ENCODE peak calls at places on chromosomes 2 and 18, in five cellular contexts. One of them, this sample, is unnamed.

GRCh38 chr2:214695789-214696188 is 113.7 kb downstream of the BARD1 start:
- DNase-seq in thyroid gland: no peak
- DNase-seq in lower leg skin: no peak
- DNase-seq in heart right ventricle: no peak
- DNase-seq in IMR-90: peak
- DNase-seq in this sample: no peak

GRCh38 chr2:105454801-105455485 is 56.1 kb upstream of the FHL2 start:
- DNase-seq in IMR-90: peak
- DNase-seq in heart right ventricle: no peak
- DNase-seq in lower leg skin: no peak
- DNase-seq in thyroid gland: peak
- DNase-seq in this sample: peak

GRCh38 chr2:149617476-149617875 is 29.9 kb upstream of the MMADHC start:
- DNase-seq in thyroid gland: no peak
- DNase-seq in IMR-90: peak
- DNase-seq in heart right ventricle: no peak
- DNase-seq in lower leg skin: no peak
- DNase-seq in this sample: no peak

GRCh38 chr2:28674062-28674712 is 77.4 kb upstream of the PPP1CB start:
- DNase-seq in heart right ventricle: no peak
- DNase-seq in thyroid gland: no peak
- DNase-seq in lower leg skin: no peak
- DNase-seq in IMR-90: peak
- DNase-seq in this sample: no peak

GRCh38 chr2:192194866-192195547 is at the start of gene TMEFF2:
- DNase-seq in thyroid gland: peak
- DNase-seq in heart right ventricle: peak
- DNase-seq in lower leg skin: peak
- DNase-seq in IMR-90: peak
- DNase-seq in this sample: peak

GRCh38 chr2:60105868-60106267 is 447.6 kb downstream of the BCL11A start:
- DNase-seq in IMR-90: no peak
- DNase-seq in lower leg skin: no peak
- DNase-seq in thyroid gland: no peak
- DNase-seq in heart right ventricle: no peak
- DNase-seq in this sample: no peak

GRCh38 chr2:174959787-174960186 is 45.4 kb downstream of the CHN1 start:
- DNase-seq in heart right ventricle: no peak
- DNase-seq in IMR-90: no peak
- DNase-seq in lower leg skin: no peak
- DNase-seq in thyroid gland: no peak
- DNase-seq in this sample: no peak

GRCh38 chr2:230885467-230886130 is 20.9 kb downstream of the ITM2C start:
- DNase-seq in IMR-90: peak
- DNase-seq in heart right ventricle: no peak
- DNase-seq in lower leg skin: no peak
- DNase-seq in thyroid gland: no peak
- DNase-seq in this sample: no peak

GRCh38 chr18:38497281-38497680 is 931.7 kb upstream of the CELF4 start:
- DNase-seq in heart right ventricle: no peak
- DNase-seq in lower leg skin: no peak
- DNase-seq in IMR-90: no peak
- DNase-seq in thyroid gland: no peak
- DNase-seq in this sample: no peak

GRCh38 chr2:194104687-194105086 is 1552.3 kb upstream of the SLC39A10 start:
- DNase-seq in lower leg skin: no peak
- DNase-seq in IMR-90: no peak
- DNase-seq in heart right ventricle: no peak
- DNase-seq in thyroid gland: no peak
- DNase-seq in this sample: no peak

GRCh38 chr2:59584958-59585357 is 968.5 kb downstream of the BCL11A start:
- DNase-seq in thyroid gland: peak
- DNase-seq in lower leg skin: no peak
- DNase-seq in heart right ventricle: no peak
- DNase-seq in IMR-90: no peak
- DNase-seq in this sample: no peak

GRCh38 chr2:102235491-102235890 is 48.7 kb downstream of the IL1RL2 start:
- DNase-seq in heart right ventricle: no peak
- DNase-seq in IMR-90: peak
- DNase-seq in lower leg skin: no peak
- DNase-seq in thyroid gland: no peak
- DNase-seq in this sample: no peak

GRCh38 chr2:182473635-182474034 is 46.8 kb upstream of the PDE1A start:
- DNase-seq in lower leg skin: no peak
- DNase-seq in thyroid gland: no peak
- DNase-seq in heart right ventricle: no peak
- DNase-seq in IMR-90: no peak
- DNase-seq in this sample: no peak

GRCh38 chr2:238439912-238440311 is 13.2 kb downstream of the ASB1 start:
- DNase-seq in heart right ventricle: no peak
- DNase-seq in thyroid gland: no peak
- DNase-seq in lower leg skin: no peak
- DNase-seq in IMR-90: no peak
- DNase-seq in this sample: no peak

GRCh38 chr2:95014126-95014708 is 11.3 kb upstream of the MAL start:
- DNase-seq in thyroid gland: no peak
- DNase-seq in IMR-90: no peak
- DNase-seq in lower leg skin: no peak
- DNase-seq in heart right ventricle: no peak
- DNase-seq in this sample: no peak

GRCh38 chr2:110748489-110748867 is 16.1 kb downstream of the ACOXL start:
- DNase-seq in lower leg skin: no peak
- DNase-seq in IMR-90: peak
- DNase-seq in thyroid gland: no peak
- DNase-seq in heart right ventricle: no peak
- DNase-seq in this sample: no peak

GRCh38 chr2:80070587-80070986 is 234.0 kb downstream of the LRRTM1 start:
- DNase-seq in heart right ventricle: no peak
- DNase-seq in thyroid gland: no peak
- DNase-seq in lower leg skin: no peak
- DNase-seq in IMR-90: no peak
- DNase-seq in this sample: no peak

GRCh38 chr2:127093648-127094210 is 13.2 kb downstream of the BIN1 start:
- DNase-seq in heart right ventricle: no peak
- DNase-seq in thyroid gland: no peak
- DNase-seq in lower leg skin: no peak
- DNase-seq in IMR-90: no peak
- DNase-seq in this sample: no peak

GRCh38 chr2:190856985-190857384 is 23.6 kb upstream of the GLS start:
- DNase-seq in thyroid gland: no peak
- DNase-seq in IMR-90: no peak
- DNase-seq in lower leg skin: no peak
- DNase-seq in heart right ventricle: no peak
- DNase-seq in this sample: no peak

GRCh38 chr18:46629356-46629755 is 27.7 kb downstream of the LOXHD1 start:
- DNase-seq in heart right ventricle: no peak
- DNase-seq in lower leg skin: peak
- DNase-seq in IMR-90: no peak
- DNase-seq in thyroid gland: no peak
- DNase-seq in this sample: no peak

GRCh38 chr2:160209457-160209856 is 9.4 kb upstream of the ITGB6 start:
- DNase-seq in IMR-90: peak
- DNase-seq in lower leg skin: no peak
- DNase-seq in thyroid gland: no peak
- DNase-seq in heart right ventricle: no peak
- DNase-seq in this sample: no peak

GRCh38 chr2:160206436-160206835 is 6.4 kb upstream of the ITGB6 start:
- DNase-seq in thyroid gland: no peak
- DNase-seq in heart right ventricle: no peak
- DNase-seq in lower leg skin: no peak
- DNase-seq in IMR-90: no peak
- DNase-seq in this sample: no peak

GRCh38 chr2:160208662-160209229 is 8.7 kb upstream of the ITGB6 start:
- DNase-seq in lower leg skin: no peak
- DNase-seq in thyroid gland: no peak
- DNase-seq in IMR-90: no peak
- DNase-seq in heart right ventricle: no peak
- DNase-seq in this sample: no peak

GRCh38 chr2:160207271-160207670 is 7.2 kb upstream of the ITGB6 start:
- DNase-seq in IMR-90: no peak
- DNase-seq in heart right ventricle: no peak
- DNase-seq in lower leg skin: no peak
- DNase-seq in thyroid gland: no peak
- DNase-seq in this sample: no peak

DNA sequence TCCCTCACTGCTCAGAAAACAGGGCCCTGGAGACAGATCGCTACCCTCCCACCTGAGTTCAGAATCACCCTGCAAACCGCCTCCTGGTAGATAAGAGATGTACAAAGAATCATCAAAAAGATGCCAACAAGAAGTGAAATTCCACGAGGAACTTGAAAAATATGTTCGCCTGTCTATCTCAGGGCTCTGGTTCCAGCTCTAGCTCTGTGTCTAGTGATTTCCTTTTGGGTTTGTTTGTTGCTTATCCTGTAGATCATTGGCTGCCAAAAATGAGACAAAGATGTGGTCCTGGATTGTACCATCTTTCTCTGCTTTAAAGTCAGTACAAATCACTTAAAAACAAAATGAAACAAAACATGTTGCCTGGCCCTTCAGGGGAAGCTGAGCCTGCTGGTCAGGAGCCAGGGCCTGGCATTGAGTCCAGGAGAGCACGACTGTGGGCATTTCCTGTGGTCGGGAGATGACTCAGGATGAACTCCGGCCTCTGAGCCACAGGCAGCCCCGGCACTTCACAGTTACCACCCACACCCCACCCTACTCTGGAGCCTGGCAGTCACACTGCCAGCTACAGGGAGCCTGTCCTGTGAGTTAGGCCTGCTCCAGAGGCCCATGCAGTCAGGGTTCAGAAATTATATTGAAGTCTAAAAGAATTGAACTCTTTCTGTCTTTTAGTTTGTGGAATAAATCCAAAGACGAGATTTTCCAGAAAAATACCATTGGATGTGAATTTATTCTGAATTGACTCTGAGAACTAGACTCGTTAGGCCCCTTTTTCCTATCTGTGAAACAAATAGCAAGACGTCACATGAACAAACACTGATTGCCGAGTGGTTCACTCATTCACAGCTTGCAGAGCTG is 8.0 kb upstream of the ITGB6 start:
- DNase-seq in IMR-90: peak
- DNase-seq in heart right ventricle: peak
- DNase-seq in lower leg skin: peak
- DNase-seq in thyroid gland: peak
- DNase-seq in this sample: peak
- H3K4me3 ChIP-seq in IMR-90: no peak
- H3K4me3 ChIP-seq in heart right ventricle: no peak
- H3K4me3 ChIP-seq in lower leg skin: no peak
- H3K4me3 ChIP-seq in thyroid gland: no peak
- H3K4me3 ChIP-seq in this sample: no peak

GRCh38 chr2:240847817-240848216 is 20.8 kb upstream of the AGXT start:
- DNase-seq in IMR-90: no peak
- DNase-seq in thyroid gland: no peak
- DNase-seq in heart right ventricle: no peak
- DNase-seq in lower leg skin: no peak
- DNase-seq in this sample: no peak

GRCh38 chr2:240850756-240851077 is 17.9 kb upstream of the AGXT start:
- DNase-seq in lower leg skin: no peak
- DNase-seq in heart right ventricle: no peak
- DNase-seq in IMR-90: no peak
- DNase-seq in thyroid gland: no peak
- DNase-seq in this sample: no peak

GRCh38 chr2:240850026-240850425 is 18.6 kb upstream of the AGXT start:
- DNase-seq in IMR-90: no peak
- DNase-seq in lower leg skin: no peak
- DNase-seq in heart right ventricle: no peak
- DNase-seq in thyroid gland: no peak
- DNase-seq in this sample: no peak

GRCh38 chr2:240848900-240849680 is 19.5 kb upstream of the AGXT start:
- DNase-seq in thyroid gland: no peak
- DNase-seq in heart right ventricle: no peak
- DNase-seq in IMR-90: no peak
- DNase-seq in lower leg skin: no peak
- DNase-seq in this sample: no peak

GRCh38 chr2:240846881-240847601 is 21.6 kb upstream of the AGXT start:
- DNase-seq in thyroid gland: peak
- DNase-seq in IMR-90: no peak
- DNase-seq in lower leg skin: no peak
- DNase-seq in heart right ventricle: no peak
- DNase-seq in this sample: no peak
- H3K4me3 ChIP-seq in thyroid gland: no peak
- H3K4me3 ChIP-seq in IMR-90: no peak
- H3K4me3 ChIP-seq in lower leg skin: no peak
- H3K4me3 ChIP-seq in heart right ventricle: no peak
- H3K4me3 ChIP-seq in this sample: no peak

GRCh38 chr18:48931680-48932461 is 18.9 kb downstream of the SMAD7 start:
- DNase-seq in thyroid gland: no peak
- DNase-seq in lower leg skin: no peak
- DNase-seq in heart right ventricle: no peak
- DNase-seq in IMR-90: no peak
- DNase-seq in this sample: no peak
- H3K4me3 ChIP-seq in thyroid gland: no peak
- H3K4me3 ChIP-seq in lower leg skin: no peak
- H3K4me3 ChIP-seq in heart right ventricle: no peak
- H3K4me3 ChIP-seq in IMR-90: no peak
- H3K4me3 ChIP-seq in this sample: no peak

GRCh38 chr2:26942543-26943295 is 27.7 kb upstream of the MAPRE3 start:
- DNase-seq in thyroid gland: peak
- DNase-seq in IMR-90: peak
- DNase-seq in lower leg skin: peak
- DNase-seq in heart right ventricle: peak
- DNase-seq in this sample: peak
- H3K4me3 ChIP-seq in thyroid gland: no peak
- H3K4me3 ChIP-seq in IMR-90: no peak
- H3K4me3 ChIP-seq in lower leg skin: no peak
- H3K4me3 ChIP-seq in heart right ventricle: no peak
- H3K4me3 ChIP-seq in this sample: no peak

GRCh38 chr2:162074579-162074922 is 536 bp upstream of the DPP4 start:
- DNase-seq in IMR-90: no peak
- DNase-seq in heart right ventricle: no peak
- DNase-seq in lower leg skin: no peak
- DNase-seq in thyroid gland: no peak
- DNase-seq in this sample: no peak
- H3K4me3 ChIP-seq in IMR-90: peak
- H3K4me3 ChIP-seq in heart right ventricle: peak
- H3K4me3 ChIP-seq in lower leg skin: no peak
- H3K4me3 ChIP-seq in thyroid gland: peak
- H3K4me3 ChIP-seq in this sample: peak

DNA sequence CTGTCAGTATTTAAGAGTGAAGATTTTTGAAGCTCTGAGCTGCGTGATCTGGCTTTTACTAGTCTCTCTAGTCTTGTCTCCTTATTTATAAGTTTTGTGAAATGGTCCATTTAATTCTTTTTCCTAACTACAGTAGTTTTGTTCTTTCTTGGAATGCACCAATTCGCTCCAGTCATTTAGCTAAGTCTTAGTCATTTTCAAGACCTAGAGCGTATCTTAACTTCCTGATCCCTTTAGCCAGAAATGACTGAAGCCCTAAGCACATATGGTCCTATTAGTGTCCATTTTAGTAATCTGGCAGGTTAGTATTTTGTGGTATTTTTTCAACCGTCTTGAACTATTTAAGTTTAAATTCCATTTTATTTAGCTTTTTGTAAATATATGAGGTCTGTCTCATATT is 3.6 kb downstream of the BIRC6 start:
- DNase-seq in thyroid gland: no peak
- DNase-seq in IMR-90: peak
- DNase-seq in heart right ventricle: no peak
- DNase-seq in lower leg skin: no peak
- DNase-seq in this sample: no peak
- H3K4me3 ChIP-seq in thyroid gland: no peak
- H3K4me3 ChIP-seq in IMR-90: no peak
- H3K4me3 ChIP-seq in heart right ventricle: no peak
- H3K4me3 ChIP-seq in lower leg skin: no peak
- H3K4me3 ChIP-seq in this sample: no peak

This sample was measured in tibial nerve.